ENCODE peak calls at places on chromosomes 4 and X, in eight cellular contexts. B, W, H, A, F, L, R and M are unnamed samples.

GRCh38 chr4:185079271-185079905 is 61.1 kb downstream of the HELT start:
- DNase-seq in L (no peak), F (no peak), W (no peak), R (no peak), H (no peak), A (no peak), B (no peak), M (no peak)

GRCh38 chrX:20547649-20548051 is 280.9 kb upstream of the RPS6KA3 start:
- DNase-seq in L (peak), R (peak), B (peak), H (no peak), W (peak), F (no peak), A (peak), M (no peak)

GRCh38 chr4:79232555-79232954 is 93.3 kb downstream of the NAA11 start:
- DNase-seq in R (no peak), B (peak), L (no peak), F (no peak), A (no peak), W (no peak), H (no peak), M (no peak)

GRCh38 chr4:108556588-108557200 is 63.7 kb upstream of the RPL34 start:
- DNase-seq in L (no peak), R (no peak), F (no peak), B (no peak), W (no peak), H (no peak), A (no peak), M (no peak)

GRCh38 chrX:1487401-1487800 is 34.7 kb upstream of the ASMTL start:
- DNase-seq in L (no peak), A (no peak), H (no peak), F (no peak), R (peak), W (no peak), B (no peak), M (no peak)

GRCh38 chrX:103453655-103454054 is 65.6 kb downstream of the RAB40A start:
- DNase-seq in B (peak), W (no peak), A (no peak), L (no peak), H (no peak), F (no peak), R (no peak), M (no peak)

GRCh38 chr4:123952530-123953274 is 556.1 kb downstream of the SPRY1 start:
- DNase-seq in A (no peak), L (no peak), F (peak), W (no peak), R (no peak), B (no peak), H (no peak), M (peak)

GRCh38 chr4:16140520-16141249 is 56.9 kb upstream of the PROM1 start:
- DNase-seq in R (no peak), H (peak), W (peak), B (peak), A (no peak), F (no peak), L (no peak), M (no peak)

GRCh38 chr4:147425019-147425418 is 55.9 kb upstream of the EDNRA start:
- DNase-seq in L (no peak), A (no peak), H (no peak), F (no peak), B (no peak), W (no peak), R (no peak), M (no peak)

GRCh38 chr4:121138014-121138413 is 26.1 kb downstream of the TNIP3 start:
- DNase-seq in L (no peak), H (no peak), W (no peak), B (no peak), A (no peak), R (no peak), F (no peak), M (no peak)

DNA sequence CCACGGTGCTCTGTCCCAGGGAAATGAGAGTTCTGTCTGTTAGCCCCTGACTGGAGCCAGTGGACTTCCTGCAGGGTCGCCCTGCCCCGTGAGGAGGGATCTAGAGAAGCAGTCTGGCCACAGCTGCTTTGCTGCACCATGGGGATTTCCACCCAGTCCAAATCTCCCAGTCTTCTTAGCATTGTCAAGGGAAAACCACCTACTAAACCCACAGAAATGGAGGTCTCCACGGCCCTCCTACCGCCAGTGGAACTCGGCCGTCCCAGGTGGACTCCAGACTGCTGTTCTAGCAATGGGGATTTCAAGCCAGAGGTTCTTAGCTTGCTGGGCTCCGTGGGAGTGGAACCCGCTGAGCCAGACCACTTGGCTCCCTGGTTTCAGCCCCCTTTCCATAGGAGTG is 133.3 kb upstream of the PCDH7 start:
- DNase-seq in W (no peak), A (no peak), F (no peak), H (no peak), L (no peak), B (no peak), R (no peak), M (no peak)
- H3K27ac ChIP-seq in W (no peak), A (no peak), F (no peak), H (no peak), L (no peak), B (no peak), R (no peak), M (no peak)

GRCh38 chr4:153521995-153522799 is 56.0 kb downstream of the TMEM131L start:
- DNase-seq in L (no peak), H (no peak), A (no peak), F (peak), W (no peak), R (no peak), B (no peak), M (no peak)

GRCh38 chr4:153520227-153520626 is 54.1 kb downstream of the TMEM131L start:
- DNase-seq in A (no peak), B (no peak), W (no peak), L (no peak), F (no peak), H (no peak), R (no peak), M (no peak)

GRCh38 chr4:153522800-153523089 is 56.6 kb downstream of the TMEM131L start:
- DNase-seq in B (no peak), R (no peak), W (no peak), A (no peak), F (no peak), L (no peak), H (no peak), M (no peak)

GRCh38 chr4:153520871-153521329 is 54.7 kb downstream of the TMEM131L start:
- DNase-seq in A (no peak), H (no peak), B (no peak), W (no peak), L (no peak), F (no peak), R (no peak), M (no peak)

DNA sequence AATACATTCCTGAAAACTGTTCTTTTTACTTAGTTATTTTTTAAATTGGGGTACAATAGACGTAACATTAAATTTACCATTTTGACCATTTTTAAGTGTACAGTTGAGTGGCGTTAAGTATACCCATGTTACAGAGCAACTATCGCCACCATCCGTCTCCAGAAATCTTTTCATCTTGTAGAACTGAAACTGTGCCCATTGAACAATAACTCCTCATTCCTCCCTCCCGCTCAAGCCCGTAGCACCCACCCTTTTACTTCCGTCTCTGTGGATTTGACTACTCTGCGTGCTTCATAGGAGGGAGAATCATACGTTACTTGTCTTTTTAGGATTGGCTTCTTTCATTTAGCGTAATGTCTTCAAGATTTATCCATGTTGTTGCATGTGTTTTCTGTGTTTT is 55.3 kb downstream of the TMEM131L start:
- DNase-seq in F (no peak), W (no peak), L (no peak), R (no peak), H (no peak), B (no peak), A (no peak), M (no peak)
- TF ChIP-seq CTCF in F (no peak), W (no peak), L (no peak), R (no peak), H (no peak), B (no peak), A (no peak), M (no peak)

GRCh38 chr4:168643083-168643795 is 146.4 kb downstream of the PALLD start:
- DNase-seq in B (no peak), L (no peak), A (no peak), R (no peak), H (no peak), W (no peak), F (no peak), M (no peak)

GRCh38 chr4:168637872-168638756 is 141.3 kb downstream of the PALLD start:
- DNase-seq in W (no peak), R (no peak), L (no peak), F (no peak), B (no peak), H (no peak), A (no peak), M (no peak)

GRCh38 chr4:168636506-168637176 is 139.8 kb downstream of the PALLD start:
- DNase-seq in H (no peak), A (no peak), L (no peak), W (no peak), B (peak), R (no peak), F (no peak), M (no peak)

GRCh38 chr4:168641811-168642140 is 144.9 kb downstream of the PALLD start:
- DNase-seq in F (no peak), L (no peak), R (no peak), A (no peak), H (no peak), B (no peak), W (no peak), M (no peak)

DNA sequence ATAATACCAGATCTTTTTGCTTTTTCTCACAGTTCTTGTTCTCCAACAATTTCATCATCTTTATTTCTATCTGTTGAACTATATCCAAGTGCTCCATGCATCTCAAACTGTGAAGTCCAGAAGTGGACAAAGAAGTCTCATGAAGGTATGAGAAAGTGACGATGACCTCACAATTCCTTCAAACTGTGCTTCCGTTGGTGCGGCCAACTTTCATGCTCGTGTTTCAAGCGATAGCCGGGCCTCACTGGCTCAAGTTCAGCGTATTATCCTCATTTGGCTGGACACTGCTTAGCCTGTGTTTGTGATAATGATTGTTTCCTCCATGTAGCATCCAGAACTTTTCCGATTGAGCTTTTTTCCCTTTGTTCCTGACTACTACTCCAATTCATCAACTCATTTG is 143.1 kb downstream of the PALLD start:
- DNase-seq in B (no peak), F (no peak), H (no peak), W (no peak), R (no peak), L (no peak), A (no peak), M (no peak)
- H3K27ac ChIP-seq in B (no peak), F (no peak), H (no peak), W (no peak), R (no peak), L (no peak), A (no peak), M (no peak)

GRCh38 chrX:38770152-38770551 is 31.1 kb upstream of the MID1IP1 start:
- DNase-seq in B (no peak), W (no peak), H (no peak), R (no peak), A (no peak), L (no peak), F (no peak), M (no peak)

DNA sequence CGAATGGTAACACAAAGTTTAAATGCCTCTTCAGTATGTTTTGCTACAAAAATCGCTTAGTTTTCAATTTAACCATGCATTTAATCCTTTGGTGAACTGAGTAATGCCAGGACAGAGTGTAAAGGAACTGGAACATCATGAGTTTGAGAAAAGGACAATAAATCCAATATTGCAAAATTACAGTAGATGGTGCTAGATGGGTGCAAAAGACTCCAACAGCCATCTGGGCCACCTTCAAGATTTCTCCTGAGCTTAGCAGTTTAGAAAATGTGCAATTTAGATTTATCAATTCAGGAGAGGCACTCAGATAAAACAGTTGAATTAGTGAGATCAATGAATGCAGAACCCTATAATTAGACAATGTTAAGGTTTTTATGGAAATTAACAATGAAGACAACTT is 33.2 kb upstream of the MID1IP1 start:
- DNase-seq in H (no peak), W (peak), R (no peak), B (no peak), F (no peak), A (no peak), L (no peak), M (no peak)
- TF ChIP-seq CTCF in H (no peak), W (peak), R (peak), B (peak), F (peak), A (peak), L (no peak), M (peak)

DNA sequence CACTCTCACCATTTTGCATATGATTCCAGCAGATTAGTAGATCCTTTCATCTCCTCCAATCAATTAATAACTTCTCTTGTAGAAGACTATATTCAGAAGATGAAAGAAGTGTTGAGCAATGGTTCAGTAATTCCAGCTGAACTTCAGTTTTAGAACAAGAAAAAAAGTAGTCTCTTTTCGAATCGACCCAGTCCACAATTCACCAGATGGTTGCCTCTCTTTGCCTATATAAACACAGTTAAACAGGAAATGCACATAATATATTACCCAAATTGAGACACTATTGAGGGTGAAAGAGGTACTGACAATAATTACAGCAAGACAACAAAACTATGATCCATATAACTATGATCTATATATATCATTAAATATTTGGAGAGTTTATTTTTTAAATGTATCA is 16.8 kb upstream of the FAM241A start:
- DNase-seq in F (no peak), A (no peak), W (no peak), R (no peak), B (no peak), L (no peak), H (no peak), M (no peak)
- H3K27ac ChIP-seq in F (no peak), A (no peak), W (no peak), R (no peak), B (no peak), L (no peak), H (no peak), M (no peak)

GRCh38 chr4:100360211-100360610 is 157.6 kb downstream of the EMCN start:
- DNase-seq in R (no peak), H (no peak), W (no peak), A (no peak), B (no peak), L (no peak), F (no peak), M (no peak)

GRCh38 chr4:100361336-100361735 is 156.5 kb downstream of the EMCN start:
- DNase-seq in R (no peak), B (no peak), H (no peak), W (no peak), F (no peak), L (no peak), A (no peak), M (no peak)

GRCh38 chr4:100366213-100366612 is 151.6 kb downstream of the EMCN start:
- DNase-seq in H (no peak), W (no peak), R (no peak), L (no peak), B (no peak), F (peak), A (no peak), M (no peak)

GRCh38 chr4:100359433-100359832 is 158.4 kb downstream of the EMCN start:
- DNase-seq in B (no peak), L (no peak), W (no peak), R (no peak), H (no peak), F (no peak), A (no peak), M (no peak)

GRCh38 chr4:100362363-100362762 is 155.5 kb downstream of the EMCN start:
- DNase-seq in H (no peak), W (no peak), A (no peak), L (no peak), R (no peak), F (no peak), B (peak), M (no peak)
- TF ChIP-seq CTCF in H (no peak), W (no peak), A (no peak), L (no peak), R (no peak), F (no peak), B (no peak), M (no peak)

GRCh38 chrX:155026420-155026726 is 271 bp upstream of the FUNDC2 start:
- DNase-seq in R (no peak), H (no peak), W (no peak), F (no peak), B (no peak), L (no peak), A (no peak), M (no peak)

GRCh38 chrX:155028192-155028591 is 1.5 kb downstream of the FUNDC2 start:
- DNase-seq in L (no peak), B (no peak), F (no peak), A (no peak), H (no peak), W (no peak), R (no peak), M (no peak)

GRCh38 chrX:155027509-155028066 is 944 bp downstream of the FUNDC2 start:
- DNase-seq in H (no peak), A (no peak), L (no peak), W (peak), F (no peak), B (peak), R (no peak), M (no peak)

GRCh38 chrX:155026727-155027508 is at the start of gene FUNDC2:
- DNase-seq in B (peak), W (peak), H (peak), F (peak), A (peak), R (peak), L (peak), M (peak)

DNA sequence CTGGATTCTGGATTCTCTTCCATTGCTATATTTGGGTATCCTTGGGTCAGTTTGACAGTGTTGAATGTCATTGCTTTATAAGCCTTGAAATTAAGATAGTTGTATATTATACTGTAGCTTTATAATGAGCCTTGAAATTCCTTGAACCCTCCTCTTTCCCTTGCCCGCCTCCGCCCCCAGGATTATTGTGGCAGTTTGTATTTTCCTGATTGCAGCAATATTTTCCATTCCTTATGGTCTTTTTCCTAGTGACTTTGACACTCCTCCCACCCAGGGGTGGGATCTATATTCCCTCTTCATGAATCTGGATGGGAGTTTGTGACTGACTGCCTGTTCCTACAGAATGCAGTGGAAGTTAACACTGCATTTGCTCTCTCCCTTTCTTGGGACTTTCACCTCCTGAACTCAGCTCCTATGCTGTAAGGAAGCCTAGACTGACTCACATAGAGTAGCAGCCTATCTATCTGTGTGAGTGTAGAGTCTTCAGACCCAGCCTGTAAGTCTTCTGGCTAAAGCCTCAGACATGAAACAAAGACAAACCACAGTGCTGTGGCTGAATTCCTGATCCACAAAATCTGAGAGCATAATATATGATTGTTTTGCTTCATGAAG is 2.2 kb downstream of the FUNDC2 start:
- DNase-seq in H (no peak), R (no peak), B (peak), W (peak), L (no peak), A (no peak), F (no peak), M (no peak)
- H3K27ac ChIP-seq in H (peak), R (peak), B (peak), W (peak), L (no peak), A (no peak), F (no peak), M (no peak)

GRCh38 chr4:180103794-180104193 is 2139.4 kb upstream of the TENM3 start:
- DNase-seq in H (no peak), W (no peak), F (no peak), R (no peak), L (no peak), B (no peak), A (no peak), M (no peak)

GRCh38 chr4:180099962-180100361 is 2143.2 kb upstream of the TENM3 start:
- DNase-seq in B (no peak), A (no peak), W (no peak), R (no peak), H (no peak), L (no peak), F (no peak), M (no peak)

GRCh38 chr4:180101348-180102083 is 2141.7 kb upstream of the TENM3 start:
- DNase-seq in B (no peak), H (no peak), L (peak), A (no peak), F (peak), W (no peak), R (no peak), M (no peak)

GRCh38 chr4:180100433-180101344 is 2142.5 kb upstream of the TENM3 start:
- DNase-seq in B (no peak), F (peak), L (no peak), H (no peak), A (no peak), W (no peak), R (no peak), M (no peak)

DNA sequence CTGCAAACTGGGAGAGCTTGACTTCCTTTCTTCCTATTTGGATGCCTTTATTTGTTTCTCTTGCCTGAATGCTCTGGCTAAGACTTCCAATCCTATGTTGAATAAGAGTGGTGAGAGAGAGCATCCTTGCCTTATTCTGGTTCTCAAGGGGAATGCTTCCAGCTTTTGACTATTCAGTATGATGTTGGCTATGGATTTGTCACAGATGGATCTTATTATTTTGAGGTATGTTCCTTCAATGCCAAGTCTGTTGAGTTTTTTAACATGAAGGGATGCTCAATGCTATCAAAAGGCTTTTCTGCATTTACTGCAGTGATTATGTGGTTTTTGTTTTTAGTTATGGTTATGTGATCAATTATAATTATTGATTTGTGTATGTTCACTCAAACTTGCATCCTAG is 2144.6 kb upstream of the TENM3 start:
- DNase-seq in L (no peak), W (no peak), F (no peak), B (no peak), A (no peak), H (no peak), R (no peak), M (no peak)
- TF ChIP-seq CTCF in L (no peak), W (no peak), F (no peak), B (no peak), A (no peak), H (no peak), R (no peak), M (no peak)

GRCh38 chr4:177309525-177310371 is at the start of gene NEIL3:
- DNase-seq in H (peak), L (peak), R (peak), B (peak), W (peak), A (peak), F (peak), M (peak)
- H3K27ac ChIP-seq in H (no peak), L (no peak), R (no peak), B (no peak), W (no peak), A (no peak), F (no peak), M (peak)